ENCODE peak calls at places on chromosomes 11 and 22, in seven cellular contexts. Q is psoas muscle, A is heart right ventricle, U is HFF-Myc, G is fibroblast of mammary gland, F is nephron progenitor cell, N is tibial artery. I is an unnamed sample.

GRCh38 chr11:130561441-130561881 is 113.0 kb downstream of the ADAMTS15 start:
- DNase-seq in Q (no peak), A (no peak), U (no peak), G (peak), F (no peak), N (no peak), I (no peak)

GRCh38 chr11:48880021-48880441 is 103.7 kb downstream of the TRIM51G start:
- DNase-seq in Q (peak), A (no peak), U (no peak), G (no peak), F (no peak), N (no peak), I (no peak)

GRCh38 chr11:28903716-28904115 is 795.5 kb downstream of the METTL15 start:
- DNase-seq in Q (no peak), A (no peak), U (no peak), G (peak), F (no peak), N (no peak), I (no peak)

GRCh38 chr11:33000181-33000580 is 15.5 kb upstream of the DEPDC7 start:
- DNase-seq in Q (no peak), A (no peak), U (peak), G (peak), F (no peak), N (no peak), I (peak)

GRCh38 chr11:64415996-64416728 is 57.2 kb downstream of the RPS6KA4 start:
- DNase-seq in Q (no peak), A (no peak), U (no peak), G (no peak), F (no peak), N (no peak), I (no peak)

GRCh38 chr11:72040497-72041363 is 39.6 kb downstream of the NUMA1 start:
- DNase-seq in Q (peak), A (peak), U (peak), G (peak), F (peak), N (peak), I (peak)

GRCh38 chr11:1127664-1128162 is 30.0 kb upstream of the MUC5AC start:
- DNase-seq in Q (no peak), A (no peak), U (no peak), G (no peak), F (no peak), N (peak), I (no peak)

GRCh38 chr11:86101493-86101892 is 32.6 kb upstream of the PICALM start:
- DNase-seq in Q (no peak), A (no peak), U (no peak), G (peak), F (no peak), N (no peak), I (peak)

GRCh38 chr11:10293423-10294288 is at the start of gene SBF2:
- DNase-seq in Q (peak), A (peak), U (peak), G (peak), F (peak), N (peak), I (peak)

GRCh38 chr11:115503083-115503885 is 931 bp downstream of the CADM1 start:
- DNase-seq in Q (peak), A (peak), U (no peak), G (no peak), F (peak), N (peak), I (no peak)

GRCh38 chr22:27292542-27293298 is 508.8 kb downstream of the MN1 start:
- DNase-seq in Q (no peak), A (no peak), U (no peak), G (no peak), F (no peak), N (no peak), I (no peak)

GRCh38 chr22:24744638-24745037 is 29.9 kb downstream of the PIWIL3 start:
- DNase-seq in Q (no peak), A (no peak), U (no peak), G (no peak), F (no peak), N (no peak), I (no peak)

GRCh38 chr22:42330953-42331525 is 60.6 kb upstream of the TCF20 start:
- DNase-seq in Q (no peak), A (no peak), U (no peak), G (no peak), F (peak), N (no peak), I (no peak)

GRCh38 chr11:123152951-123153350 is 42.1 kb downstream of the CLMP start:
- DNase-seq in Q (no peak), A (no peak), U (no peak), G (no peak), F (no peak), N (no peak), I (no peak)
- TF ChIP-seq CTCF in Q (no peak), A (no peak), U (no peak), G (no peak), F (no peak), N (no peak), I (no peak)

DNA sequence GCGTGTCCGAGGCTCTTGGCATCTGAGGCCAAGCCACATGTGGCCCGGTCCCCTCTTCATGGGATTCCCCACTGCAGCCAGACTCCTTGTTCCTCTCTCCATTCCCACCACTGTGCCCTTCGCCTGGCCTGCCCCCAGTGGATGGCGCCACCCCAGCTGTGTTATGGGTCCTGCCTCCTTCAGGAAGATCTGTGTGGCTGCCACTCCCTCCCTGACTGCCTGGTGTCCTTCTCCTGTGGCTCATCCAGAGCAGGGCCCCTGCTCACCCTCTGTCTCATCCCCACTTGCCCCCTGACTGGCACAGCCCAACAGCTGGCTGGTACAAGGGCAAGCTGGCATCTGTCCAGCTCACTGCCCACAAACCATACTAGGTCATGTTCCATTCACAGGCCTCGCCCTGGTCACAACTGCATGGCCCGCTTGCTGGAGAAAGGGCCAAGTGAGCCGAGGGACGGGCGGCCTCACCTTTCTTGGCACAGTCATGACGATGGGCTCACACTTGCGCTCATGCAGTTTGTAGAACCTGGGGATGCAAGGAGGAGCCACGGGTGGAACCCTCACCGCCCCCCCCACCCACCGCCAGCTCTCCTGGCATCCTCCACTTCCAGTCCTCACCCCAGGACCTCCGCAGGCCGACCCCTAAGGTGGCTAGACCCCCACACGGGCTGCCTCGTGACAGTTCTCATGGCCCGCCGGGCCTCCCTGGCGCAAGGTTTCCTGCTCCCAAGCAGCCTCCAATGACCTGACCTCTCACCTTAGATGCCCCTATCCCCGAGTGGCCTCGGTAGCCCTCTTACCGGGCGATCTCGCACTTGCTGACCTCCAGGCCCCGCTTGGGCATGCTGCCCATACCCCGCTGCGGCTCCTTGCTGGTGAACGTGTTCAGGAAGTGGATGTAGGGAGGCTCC is 2.1 kb upstream of the PTPRCAP start:
- DNase-seq in Q (peak), A (no peak), U (no peak), G (no peak), F (no peak), N (no peak), I (peak)
- TF ChIP-seq CTCF in Q (no peak), A (no peak), U (peak), G (no peak), F (no peak), N (no peak), I (peak)

GRCh38 chr11:70367071-70367470 is 31.3 kb upstream of the CTTN start:
- DNase-seq in Q (no peak), A (no peak), U (no peak), G (no peak), F (no peak), N (no peak), I (no peak)
- TF ChIP-seq CTCF in Q (no peak), A (no peak), U (no peak), G (no peak), F (no peak), N (no peak), I (no peak)

GRCh38 chr22:45305456-45306065 is 4.2 kb upstream of the FAM118A start:
- DNase-seq in Q (no peak), A (no peak), U (no peak), G (no peak), F (no peak), N (no peak), I (no peak)
- TF ChIP-seq CTCF in Q (no peak), A (no peak), U (no peak), G (no peak), F (no peak), N (no peak), I (no peak)

DNA sequence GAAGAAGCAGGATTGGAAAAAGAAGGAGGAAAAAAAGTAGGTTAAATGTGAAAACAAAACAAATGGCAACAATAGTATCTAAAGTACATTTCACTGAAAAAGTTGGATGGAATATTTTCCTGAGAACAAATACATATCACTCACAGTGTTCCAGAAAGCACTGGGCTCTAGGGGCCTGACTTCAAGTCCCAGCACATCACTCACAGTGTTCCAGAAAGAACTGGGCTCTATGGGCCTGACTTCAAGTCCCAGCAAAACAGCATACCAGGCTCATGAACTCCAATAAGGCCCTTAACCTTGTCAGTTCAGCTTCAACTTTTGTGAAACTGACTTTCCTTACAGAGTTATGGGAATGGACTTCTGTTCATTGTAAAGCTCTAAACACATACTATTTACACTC is 46.0 kb upstream of the CCDC34 start:
- DNase-seq in Q (no peak), A (no peak), U (no peak), G (no peak), F (no peak), N (peak), I (no peak)
- TF ChIP-seq CTCF in Q (no peak), A (no peak), U (no peak), G (no peak), F (no peak), N (no peak), I (no peak)

DNA sequence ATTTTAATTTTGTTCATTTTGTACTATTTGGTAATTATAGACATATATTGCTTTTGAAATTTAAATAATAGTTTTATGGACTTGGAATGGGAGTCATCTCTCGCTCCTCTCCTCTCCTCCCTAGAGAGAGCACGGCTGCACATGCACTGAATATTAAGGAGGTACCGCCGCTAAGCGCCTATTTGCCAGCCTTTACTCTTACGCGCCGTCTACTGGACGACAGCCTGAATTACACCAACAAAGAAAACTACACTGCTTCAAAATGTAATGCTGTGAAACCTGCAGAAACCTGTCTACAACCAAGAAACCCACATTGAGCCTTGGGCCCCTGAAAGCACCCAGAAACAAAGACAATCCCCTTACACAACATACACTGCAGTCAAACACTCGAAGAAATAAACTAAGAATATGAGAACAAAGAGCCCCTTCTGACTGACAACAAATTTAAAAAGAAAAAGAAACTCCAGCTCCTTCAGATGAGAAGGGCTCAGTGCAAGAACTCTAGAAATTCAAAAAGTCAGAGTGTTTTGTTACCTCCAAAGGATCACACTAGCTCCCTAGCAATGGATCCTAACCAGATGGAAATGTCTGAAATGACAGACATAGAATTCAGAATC is 737.2 kb downstream of the LRRC4C start:
- DNase-seq in Q (no peak), A (no peak), U (no peak), G (peak), F (peak), N (no peak), I (no peak)
- TF ChIP-seq CTCF in Q (no peak), A (peak), U (peak), G (peak), F (peak), N (no peak), I (peak)

GRCh38 chr11:7143908-7144307 is 55.1 kb downstream of the RBMXL2 start:
- DNase-seq in Q (no peak), A (no peak), U (no peak), G (peak), F (no peak), N (no peak), I (peak)
- TF ChIP-seq CTCF in Q (no peak), A (peak), U (no peak), G (peak), F (peak), N (no peak), I (peak)

GRCh38 chr11:120509346-120510053 is 2.0 kb upstream of the GRIK4 start:
- DNase-seq in Q (peak), A (no peak), U (no peak), G (no peak), F (no peak), N (no peak), I (no peak)
- TF ChIP-seq CTCF in Q (no peak), A (no peak), U (no peak), G (no peak), F (no peak), N (no peak), I (no peak)

DNA sequence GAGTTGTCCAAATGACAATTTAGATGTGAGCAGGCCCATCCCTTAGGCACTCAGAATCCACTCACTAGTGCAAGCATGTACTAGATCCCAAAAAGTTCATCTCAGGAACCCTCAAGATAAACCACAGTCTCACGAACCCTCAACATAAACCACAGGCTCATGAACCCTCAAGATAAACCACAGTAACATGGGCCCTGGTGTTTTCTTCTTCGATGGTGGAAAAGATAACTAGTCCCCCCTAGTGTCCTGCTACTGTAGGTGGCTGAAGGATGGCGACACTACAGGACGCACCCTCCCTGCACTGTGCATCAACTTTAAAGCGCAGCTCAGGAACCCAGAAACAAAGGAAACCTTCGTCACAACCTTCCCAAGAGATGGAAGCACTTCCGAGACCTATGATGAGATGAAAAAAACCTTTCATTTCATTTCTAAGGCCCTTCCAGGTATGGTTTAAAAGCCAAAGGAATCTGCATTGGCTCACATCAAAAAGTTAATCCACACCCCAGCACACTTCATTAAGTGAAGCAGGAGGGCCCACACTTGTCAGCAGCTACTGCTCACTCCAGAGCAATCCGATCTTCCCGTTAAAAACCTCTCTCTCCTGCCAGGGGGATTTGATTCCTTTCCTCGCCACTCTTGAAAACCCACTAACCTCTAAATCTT is 2.4 kb downstream of the LARGE1 start:
- DNase-seq in Q (no peak), A (no peak), U (no peak), G (peak), F (peak), N (no peak), I (no peak)
- TF ChIP-seq CTCF in Q (peak), A (peak), U (peak), G (peak), F (peak), N (no peak), I (peak)

GRCh38 chr11:134253189-134253993 is at the start of the genes ACAD8 and THYN1:
- DNase-seq in Q (peak), A (peak), U (peak), G (peak), F (peak), N (peak), I (peak)
- TF ChIP-seq CTCF in Q (peak), A (peak), U (no peak), G (no peak), F (no peak), N (peak), I (peak)